ENCODE peak calls at places on chromosomes 13 and 19, in seven cellular contexts. B is cardiac fibroblast, Z is left ventricle myocardium inferior, O is PC-3, L is fibroblast of mammary gland, I is lung, A is pancreas. E is an unnamed sample.
A peak's percentile ranks its signal among the peaks of the same experiment; 100 is the strongest.

GRCh38 chr13:79803939-79804487 is 323.1 kb downstream of the NDFIP2 start:
- DNase-seq in B (no peak), Z (no peak), O (no peak), L (no peak), I (no peak), A (no peak), E (no peak)

GRCh38 chr13:46369506-46370268 is 17.4 kb downstream of the RUBCNL start:
- DNase-seq in B (peak; percentile 91), Z (no peak), O (no peak), L (peak; percentile 95), I (no peak), A (no peak), E (no peak)

GRCh38 chr13:113567681-113568080 is 16.9 kb upstream of the TFDP1 start:
- DNase-seq in B (no peak), Z (no peak), O (no peak), L (no peak), I (peak; percentile 5), A (no peak), E (no peak)

GRCh38 chr13:23558675-23559536 is 11.3 kb upstream of the TNFRSF19 start:
- DNase-seq in B (peak; percentile 95), Z (peak; percentile 57), O (peak; percentile 66), L (peak; percentile 89), I (peak; percentile 65), A (no peak), E (no peak)

GRCh38 chr19:21468791-21469190 is 36.6 kb upstream of the ZNF429 start:
- DNase-seq in B (no peak), Z (no peak), O (no peak), L (no peak), I (no peak), A (no peak), E (no peak)

GRCh38 chr13:85995788-85996418 is 196.7 kb upstream of the SLITRK6 start:
- DNase-seq in B (no peak), Z (no peak), O (no peak), L (no peak), I (no peak), A (no peak), E (no peak)

GRCh38 chr19:15447057-15447456 is 2.7 kb downstream of the WIZ start:
- DNase-seq in B (no peak), Z (no peak), O (no peak), L (no peak), I (no peak), A (no peak), E (no peak)

GRCh38 chr19:38849746-38850230 is at the start of gene HNRNPL:
- DNase-seq in B (no peak), Z (no peak), O (no peak), L (no peak), I (peak; percentile 99), A (peak; percentile 100), E (peak; percentile 99)

GRCh38 chr13:80171096-80171495 is 169.8 kb downstream of the SPRY2 start:
- DNase-seq in B (no peak), Z (no peak), O (no peak), L (no peak), I (no peak), A (no peak), E (peak; percentile 36)

GRCh38 chr19:1082165-1082927 is 12.8 kb downstream of the POLR2E start:
- DNase-seq in B (no peak), Z (no peak), O (peak; percentile 70), L (no peak), I (peak; percentile 91), A (peak; percentile 98), E (peak; percentile 86)

GRCh38 chr19:2986951-2987491 is 9.7 kb downstream of the TLE6 start:
- DNase-seq in B (no peak), Z (no peak), O (no peak), L (no peak), I (no peak), A (no peak), E (no peak)

GRCh38 chr19:56106397-56106849 is 14.7 kb downstream of the ZNF787 start:
- DNase-seq in B (no peak), Z (no peak), O (no peak), L (no peak), I (no peak), A (peak; percentile 76), E (peak; percentile 53)

GRCh38 chr13:51714663-51715168 is 89.2 kb downstream of the DHRS12 start:
- DNase-seq in B (peak; percentile 85), Z (no peak), O (peak; percentile 82), L (peak; percentile 73), I (no peak), A (no peak), E (no peak)

GRCh38 chr13:50910483-50910805 is 853 bp downstream of the RNASEH2B start:
- DNase-seq in B (peak; percentile 62), Z (no peak), O (peak; percentile 25), L (peak; percentile 60), I (no peak), A (peak; percentile 67), E (peak; percentile 70)

GRCh38 chr13:35225582-35225981 is 250.9 kb downstream of the MAB21L1 start:
- DNase-seq in B (no peak), Z (no peak), O (no peak), L (no peak), I (no peak), A (no peak), E (no peak)

GRCh38 chr13:61664821-61665705 is 249.4 kb upstream of the PCDH20 start:
- DNase-seq in B (peak; percentile 9), Z (no peak), O (peak; percentile 61), L (no peak), I (no peak), A (peak; percentile 25), E (peak; percentile 36)

GRCh38 chr13:85314686-85315085 is 484.5 kb downstream of the SLITRK6 start:
- DNase-seq in B (no peak), Z (no peak), O (no peak), L (no peak), I (no peak), A (no peak), E (no peak)

GRCh38 chr13:87120476-87120875 is 550.7 kb upstream of the SLITRK5 start:
- DNase-seq in B (no peak), Z (no peak), O (no peak), L (peak; percentile 21), I (no peak), A (no peak), E (no peak)

GRCh38 chr19:8486661-8487136 is 15.7 kb downstream of the PRAM1 start:
- DNase-seq in B (no peak), Z (no peak), O (no peak), L (no peak), I (no peak), A (peak; percentile 18), E (no peak)

GRCh38 chr19:3047307-3048189 is 14.7 kb downstream of the TLE5 start:
- DNase-seq in B (peak; percentile 77), Z (peak; percentile 79), O (peak; percentile 58), L (peak; percentile 83), I (peak; percentile 73), A (peak; percentile 87), E (peak; percentile 75)

GRCh38 chr13:25871389-25872125 is 180.3 kb downstream of the SHISA2 start:
- DNase-seq in B (no peak), Z (no peak), O (no peak), L (no peak), I (no peak), A (no peak), E (no peak)

GRCh38 chr19:18160441-18160791 is 7.5 kb downstream of the PIK3R2 start:
- DNase-seq in B (no peak), Z (no peak), O (no peak), L (peak; percentile 7), I (no peak), A (no peak), E (no peak)
- H3K4me3 ChIP-seq in B (no peak overlapping the region), Z (peak overlapping the region; percentile 66), O (no peak overlapping the region), L (no peak overlapping the region), I (no peak overlapping the region), A (no peak overlapping the region), E (no peak overlapping the region)

GRCh38 chr19:51246153-51246552 is 4.7 kb upstream of the SIGLECL1 start:
- DNase-seq in B (peak; percentile 7), Z (no peak), O (peak; percentile 46), L (peak; percentile 2), I (no peak), A (no peak), E (no peak)

GRCh38 chr19:51250786-51251452 is at the start of gene SIGLECL1:
- DNase-seq in B (no peak), Z (no peak), O (no peak), L (no peak), I (no peak), A (no peak), E (no peak)

GRCh38 chr19:51251453-51251790 is 542 bp downstream of the SIGLECL1 start:
- DNase-seq in B (no peak), Z (no peak), O (no peak), L (no peak), I (no peak), A (no peak), E (no peak)

GRCh38 chr19:51242881-51243280 is 8.0 kb upstream of the SIGLECL1 start:
- DNase-seq in B (no peak), Z (no peak), O (no peak), L (no peak), I (no peak), A (no peak), E (no peak)

DNA sequence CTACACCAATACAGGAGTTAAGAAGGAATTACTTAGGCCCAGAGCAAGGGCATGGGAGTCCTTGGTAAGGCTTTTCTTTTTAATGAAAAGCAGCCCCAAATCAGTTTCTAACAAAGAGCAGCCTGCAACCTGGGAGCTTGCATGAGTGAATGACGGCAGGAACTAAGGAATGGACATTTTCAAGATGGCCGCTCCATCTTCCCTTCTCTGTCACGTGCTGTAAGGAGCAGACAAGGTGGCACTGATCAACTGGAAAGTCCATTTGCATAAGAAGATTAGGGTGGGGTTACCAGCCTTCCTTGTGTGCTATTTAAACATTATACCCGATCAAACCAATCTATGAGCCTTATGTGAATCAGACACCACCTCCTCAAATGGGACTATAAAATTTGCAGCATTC is 2.9 kb upstream of the SIGLECL1 start:
- DNase-seq in B (no peak), Z (no peak), O (no peak), L (no peak), I (no peak), A (no peak), E (no peak)
- TF ChIP-seq CTCF in B (no peak), Z (no peak), O (no peak), L (no peak), I (no peak), A (no peak), E (no peak)

GRCh38 chr19:41527079-41527478 is 48.9 kb upstream of the CEACAM21 start:
- DNase-seq in B (no peak), Z (no peak), O (no peak), L (peak; percentile 1), I (no peak), A (no peak), E (no peak)

GRCh38 chr19:41518141-41518540 is 57.8 kb upstream of the CEACAM21 start:
- DNase-seq in B (no peak), Z (no peak), O (no peak), L (no peak), I (no peak), A (no peak), E (no peak)

GRCh38 chr19:41521860-41522555 is 54.0 kb upstream of the CEACAM21 start:
- DNase-seq in B (no peak), Z (no peak), O (no peak), L (no peak), I (no peak), A (no peak), E (no peak)
- H3K4me3 ChIP-seq in B (no peak overlapping the region), Z (peak overlapping the region; percentile 62), O (no peak overlapping the region), L (no peak overlapping the region), I (no peak overlapping the region), A (no peak overlapping the region), E (no peak overlapping the region)

DNA sequence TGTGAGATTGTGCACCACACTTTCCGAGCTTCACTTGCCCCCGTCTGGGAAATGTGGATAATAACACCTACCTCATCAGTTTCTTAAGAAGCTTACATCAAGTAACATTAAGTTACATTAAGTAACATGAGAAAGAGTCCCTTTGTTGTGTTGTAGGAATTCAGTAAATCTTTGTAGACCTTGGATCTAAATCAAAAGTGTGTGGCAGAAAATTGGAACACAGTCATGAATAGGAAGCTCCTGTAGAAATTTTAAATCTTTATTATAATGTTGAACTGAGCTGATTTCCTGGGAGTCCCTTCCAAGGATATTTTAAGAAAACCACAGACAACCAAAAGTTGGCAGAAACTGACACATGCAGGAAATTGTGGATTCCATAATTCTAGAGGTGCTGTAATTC is 5.7 kb upstream of the ENOX1 start:
- DNase-seq in B (peak; percentile 43), Z (no peak), O (peak; percentile 10), L (peak; percentile 44), I (no peak), A (no peak), E (no peak)
- TF ChIP-seq CTCF in B (no peak), Z (no peak), O (no peak), L (no peak), I (no peak), A (no peak), E (no peak)

E was measured in right lobe of liver.